ENCODE peak calls at places on chromosomes 4 and X, in ten cellular contexts. F, C, M, T, E, P, J, N, U and G are unnamed samples.

GRCh38 chr4:139845481-139846093 is 180.0 kb downstream of the MGST2 start:
- DNase-seq in F (no peak), C (no peak), M (no peak), T (no peak), E (no peak), P (no peak), J (no peak), N (no peak), U (no peak), G (no peak)

GRCh38 chr4:133146574-133147198 is 2.4 kb upstream of the PCDH10 start:
- DNase-seq in F (no peak), C (no peak), M (no peak), T (no peak), E (peak), P (peak), J (no peak), N (peak), U (peak), G (no peak)

GRCh38 chr4:82780398-82781231 is 18.0 kb downstream of the SCD5 start:
- DNase-seq in F (peak), C (peak), M (peak), T (peak), E (peak), P (peak), J (peak), N (peak), U (no peak), G (peak)

GRCh38 chr4:74377714-74378113 is 12.8 kb downstream of the EREG start:
- DNase-seq in F (no peak), C (no peak), M (no peak), T (no peak), E (no peak), P (no peak), J (no peak), N (no peak), U (no peak), G (no peak)

GRCh38 chrX:50081282-50081955 is 119.4 kb downstream of the AKAP4 start:
- DNase-seq in F (no peak), C (peak), M (peak), T (peak), E (peak), P (peak), J (peak), N (peak), U (no peak), G (peak)

GRCh38 chr4:101086801-101087586 is 260.3 kb downstream of the PPP3CA start:
- DNase-seq in F (no peak), C (no peak), M (no peak), T (no peak), E (no peak), P (no peak), J (no peak), N (no peak), U (no peak), G (no peak)

GRCh38 chr4:32161382-32161781 is 1441.2 kb downstream of the PCDH7 start:
- DNase-seq in F (no peak), C (no peak), M (no peak), T (peak), E (no peak), P (no peak), J (no peak), N (no peak), U (no peak), G (no peak)

GRCh38 chr4:16129336-16129735 is 45.5 kb upstream of the PROM1 start:
- DNase-seq in F (no peak), C (no peak), M (peak), T (no peak), E (no peak), P (no peak), J (no peak), N (no peak), U (no peak), G (no peak)

GRCh38 chr4:186030795-186031194 is 38.2 kb upstream of the TLR3 start:
- DNase-seq in F (no peak), C (no peak), M (no peak), T (no peak), E (no peak), P (no peak), J (no peak), N (no peak), U (no peak), G (no peak)
- H3K27ac ChIP-seq in F (no peak), C (peak), M (peak), T (no peak), E (peak), P (peak), J (peak), N (no peak), U (peak), G (no peak)

GRCh38 chr4:42412251-42412650 is 15.0 kb downstream of the SHISA3 start:
- DNase-seq in F (no peak), C (no peak), M (no peak), T (no peak), E (no peak), P (no peak), J (no peak), N (no peak), U (no peak), G (no peak)
- H3K27ac ChIP-seq in F (peak), C (peak), M (no peak), T (no peak), E (peak), P (no peak), J (peak), N (no peak), U (no peak), G (no peak)

GRCh38 chr4:11470709-11471441 is 42.2 kb upstream of the HS3ST1 start:
- DNase-seq in F (no peak), C (no peak), M (no peak), T (no peak), E (no peak), P (no peak), J (no peak), N (no peak), U (no peak), G (no peak)
- H3K27ac ChIP-seq in F (no peak), C (no peak), M (no peak), T (peak), E (peak), P (no peak), J (no peak), N (no peak), U (no peak), G (no peak)

GRCh38 chr4:1246111-1246881 is 2.6 kb downstream of the CTBP1 start:
- DNase-seq in F (no peak), C (peak), M (peak), T (peak), E (peak), P (no peak), J (peak), N (peak), U (no peak), G (no peak)
- H3K27ac ChIP-seq in F (no peak), C (peak), M (no peak), T (peak), E (peak), P (no peak), J (no peak), N (peak), U (no peak), G (no peak)

DNA sequence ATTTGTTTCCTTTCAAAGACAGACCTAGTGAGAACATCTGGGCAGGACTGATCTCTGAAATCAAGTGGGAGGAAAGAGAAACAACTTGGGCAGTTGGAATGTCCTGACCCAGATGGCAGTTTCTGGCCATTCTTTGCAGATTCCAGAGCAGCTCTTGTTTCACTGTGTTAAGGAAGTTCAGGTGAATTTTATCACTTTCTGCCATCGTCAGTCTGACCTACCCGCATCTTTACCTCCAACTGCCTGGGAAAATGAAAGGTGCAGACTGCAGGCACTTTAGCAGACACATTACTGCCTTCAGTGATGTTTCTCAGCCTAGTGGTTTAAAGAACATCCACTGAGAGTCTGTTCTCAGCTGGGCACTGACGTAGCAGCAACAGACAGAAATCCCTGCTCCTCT is 216.2 kb downstream of the CEP135 start:
- DNase-seq in F (no peak), C (no peak), M (no peak), T (no peak), E (no peak), P (no peak), J (no peak), N (no peak), U (no peak), G (no peak)
- H3K27ac ChIP-seq in F (no peak), C (no peak), M (no peak), T (no peak), E (no peak), P (no peak), J (no peak), N (no peak), U (no peak), G (no peak)

DNA sequence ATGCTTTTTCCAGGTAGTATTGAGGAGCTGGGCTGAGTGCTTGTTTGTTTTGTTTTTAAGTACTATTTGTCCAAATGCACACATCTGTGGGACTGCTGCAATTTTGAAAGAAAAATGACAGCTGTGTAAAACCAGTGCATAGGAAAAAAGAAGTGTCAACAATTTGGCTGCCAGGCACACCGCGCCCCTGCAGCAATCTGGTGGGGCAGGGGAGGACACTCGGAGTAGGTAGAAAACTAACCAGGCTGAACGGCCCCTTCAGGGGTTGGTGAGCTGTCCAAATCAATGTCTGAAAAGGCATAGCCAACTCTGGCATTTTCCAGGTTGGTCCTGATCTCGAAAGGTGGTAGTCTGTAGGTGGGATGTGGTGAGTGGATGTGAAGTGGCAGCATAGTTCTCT is 1.1 kb downstream of the LDOC1 start:
- DNase-seq in F (no peak), C (no peak), M (no peak), T (no peak), E (no peak), P (no peak), J (no peak), N (no peak), U (no peak), G (no peak)
- H3K27ac ChIP-seq in F (no peak), C (no peak), M (no peak), T (no peak), E (no peak), P (peak), J (peak), N (no peak), U (no peak), G (no peak)

GRCh38 chr4:94458682-94459081 is 6.9 kb downstream of the PDLIM5 start:
- DNase-seq in F (no peak), C (no peak), M (no peak), T (no peak), E (no peak), P (no peak), J (no peak), N (no peak), U (no peak), G (no peak)
- H3K27ac ChIP-seq in F (no peak), C (peak), M (no peak), T (no peak), E (peak), P (no peak), J (peak), N (no peak), U (no peak), G (no peak)

GRCh38 chrX:2699959-2700358 is 8.9 kb downstream of the CD99 start:
- DNase-seq in F (no peak), C (no peak), M (no peak), T (no peak), E (no peak), P (no peak), J (no peak), N (no peak), U (no peak), G (no peak)
- H3K27ac ChIP-seq in F (no peak), C (no peak), M (no peak), T (no peak), E (no peak), P (no peak), J (no peak), N (no peak), U (no peak), G (no peak)

DNA sequence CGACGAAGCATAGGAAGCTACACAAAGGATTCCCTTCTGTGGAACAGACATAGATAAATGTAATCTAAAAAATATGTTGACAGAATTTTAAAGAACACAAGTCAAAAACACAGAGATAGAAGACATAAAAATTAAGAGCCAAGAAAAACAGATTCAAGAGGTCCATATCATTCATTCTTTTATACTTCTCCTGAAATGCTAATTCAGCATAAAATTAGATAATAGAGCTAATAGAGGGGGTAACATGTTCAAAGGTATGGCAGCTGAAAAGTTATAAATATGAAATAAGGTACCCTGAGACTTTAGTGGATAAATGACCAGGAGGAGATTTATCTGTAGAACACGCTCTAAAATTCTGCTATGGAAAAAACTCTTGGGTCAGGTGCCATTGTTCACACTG is 37.4 kb upstream of the PRSS48 start:
- DNase-seq in F (no peak), C (no peak), M (no peak), T (no peak), E (no peak), P (no peak), J (no peak), N (no peak), U (no peak), G (no peak)
- H3K27ac ChIP-seq in F (no peak), C (no peak), M (no peak), T (no peak), E (no peak), P (peak), J (no peak), N (no peak), U (no peak), G (no peak)

DNA sequence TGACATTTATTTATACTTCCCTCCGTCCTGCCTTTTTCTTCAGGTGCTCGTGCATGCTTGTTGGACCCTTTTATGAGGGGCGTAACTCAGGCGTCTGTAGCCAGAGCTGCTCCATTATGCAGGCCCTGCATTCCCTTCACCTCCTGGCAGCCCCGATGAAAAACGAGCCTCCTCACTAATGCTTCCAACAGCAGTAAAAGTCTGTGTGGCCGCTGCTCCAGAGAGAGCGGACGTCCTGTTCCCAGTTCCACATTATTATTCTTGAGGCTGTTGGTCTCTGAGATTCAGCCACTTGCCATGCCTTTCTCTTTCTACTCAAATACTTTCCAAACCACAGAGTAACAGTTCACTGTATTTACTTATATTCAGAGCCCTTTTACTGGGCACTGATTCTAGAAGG is 101.2 kb downstream of the GATB start:
- DNase-seq in F (no peak), C (no peak), M (no peak), T (no peak), E (no peak), P (no peak), J (peak), N (no peak), U (no peak), G (no peak)
- H3K27ac ChIP-seq in F (no peak), C (peak), M (no peak), T (no peak), E (no peak), P (peak), J (peak), N (no peak), U (no peak), G (peak)